ENCODE peak calls at places on chromosomes 13 and 19, in eight cellular contexts. L, J, D, A, S, Z, N and C are unnamed samples.

GRCh38 chr19:35757231-35757748 is 461 bp upstream of the HSPB6 start:
- DNase-seq in L (no peak), J (no peak), D (no peak), A (peak), S (no peak), Z (peak), N (peak), C (peak)

GRCh38 chr19:29548483-29549085 is 22.8 kb downstream of the VSTM2B start:
- DNase-seq in L (peak), J (no peak), D (no peak), A (no peak), S (no peak), Z (no peak), N (no peak), C (no peak)

GRCh38 chr19:50858896-50859295 is 4.2 kb downstream of the KLK3 start:
- DNase-seq in L (no peak), J (no peak), D (no peak), A (no peak), S (no peak), Z (no peak), N (no peak), C (no peak)

GRCh38 chr19:6007866-6008265 is 29.9 kb upstream of the RANBP3 start:
- DNase-seq in L (no peak), J (no peak), D (no peak), A (no peak), S (no peak), Z (no peak), N (no peak), C (no peak)

GRCh38 chr19:7358102-7358597 is 9.4 kb downstream of the ARHGEF18 start:
- DNase-seq in L (no peak), J (no peak), D (no peak), A (no peak), S (no peak), Z (no peak), N (no peak), C (no peak)

GRCh38 chr13:32309812-32310706 is 5.1 kb downstream of the ZAR1L start:
- DNase-seq in L (no peak), J (peak), D (no peak), A (no peak), S (peak), Z (no peak), N (peak), C (no peak)

GRCh38 chr13:110888390-110888789 is 26.5 kb downstream of the ANKRD10 start:
- DNase-seq in L (no peak), J (no peak), D (no peak), A (no peak), S (no peak), Z (no peak), N (no peak), C (no peak)

GRCh38 chr19:5155586-5156210 is 184.9 kb downstream of the PTPRS start:
- DNase-seq in L (no peak), J (no peak), D (no peak), A (no peak), S (no peak), Z (no peak), N (no peak), C (no peak)

GRCh38 chr19:35963514-35963913 is 27.3 kb downstream of the LRFN3 start:
- DNase-seq in L (no peak), J (no peak), D (peak), A (peak), S (no peak), Z (no peak), N (peak), C (no peak)

GRCh38 chr13:27921961-27922910 is 2.4 kb downstream of the PDX1 start:
- DNase-seq in L (no peak), J (no peak), D (no peak), A (no peak), S (no peak), Z (no peak), N (no peak), C (no peak)

GRCh38 chr19:27974082-27974513 is 1238.9 kb downstream of the UQCRFS1 start:
- DNase-seq in L (no peak), J (peak), D (no peak), A (peak), S (peak), Z (peak), N (peak), C (no peak)

GRCh38 chr13:102582256-102582655 is 14.5 kb upstream of the TPP2 start:
- DNase-seq in L (no peak), J (no peak), D (no peak), A (no peak), S (no peak), Z (no peak), N (no peak), C (no peak)

GRCh38 chr13:34772206-34772605 is 169.9 kb upstream of the NBEA start:
- DNase-seq in L (no peak), J (no peak), D (no peak), A (no peak), S (no peak), Z (no peak), N (no peak), C (no peak)

GRCh38 chr19:5801796-5802616 is 2.9 kb upstream of the NRTN start:
- DNase-seq in L (no peak), J (no peak), D (peak), A (no peak), S (no peak), Z (no peak), N (no peak), C (no peak)

GRCh38 chr19:6273701-6274601 is 5.8 kb downstream of the MLLT1 start:
- DNase-seq in L (peak), J (no peak), D (no peak), A (no peak), S (no peak), Z (peak), N (peak), C (peak)

DNA sequence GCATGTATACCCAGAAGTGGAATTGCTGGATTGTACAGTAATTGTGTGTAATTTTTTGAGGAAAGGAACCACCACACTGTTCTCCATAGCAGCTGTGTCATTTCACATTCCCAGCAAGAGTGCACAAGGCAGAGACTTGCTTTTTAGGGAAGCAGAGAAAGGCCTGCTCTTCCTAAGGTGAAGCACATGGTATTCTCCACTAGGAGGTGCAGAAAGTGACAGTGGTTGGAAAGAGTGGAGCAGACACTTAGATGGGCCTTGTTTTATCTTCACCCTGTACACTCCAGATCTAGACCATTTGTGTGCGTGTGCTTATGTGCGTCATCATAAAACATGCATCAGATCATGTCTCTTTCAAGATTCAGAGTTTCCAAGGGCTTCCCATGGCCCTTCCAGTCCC is 35.0 kb downstream of the FAM124A start:
- DNase-seq in L (no peak), J (no peak), D (no peak), A (no peak), S (no peak), Z (no peak), N (no peak), C (no peak)
- TF ChIP-seq CTCF in L (no peak), J (no peak), D (no peak), A (peak), S (no peak), Z (no peak), N (peak), C (no peak)

GRCh38 chr19:40530091-40530901 is 46.4 kb upstream of the SHKBP1 start:
- DNase-seq in L (no peak), J (no peak), D (no peak), A (no peak), S (peak), Z (peak), N (no peak), C (no peak)
- TF ChIP-seq CTCF in L (no peak), J (peak), D (peak), A (peak), S (peak), Z (peak), N (peak), C (no peak)

DNA sequence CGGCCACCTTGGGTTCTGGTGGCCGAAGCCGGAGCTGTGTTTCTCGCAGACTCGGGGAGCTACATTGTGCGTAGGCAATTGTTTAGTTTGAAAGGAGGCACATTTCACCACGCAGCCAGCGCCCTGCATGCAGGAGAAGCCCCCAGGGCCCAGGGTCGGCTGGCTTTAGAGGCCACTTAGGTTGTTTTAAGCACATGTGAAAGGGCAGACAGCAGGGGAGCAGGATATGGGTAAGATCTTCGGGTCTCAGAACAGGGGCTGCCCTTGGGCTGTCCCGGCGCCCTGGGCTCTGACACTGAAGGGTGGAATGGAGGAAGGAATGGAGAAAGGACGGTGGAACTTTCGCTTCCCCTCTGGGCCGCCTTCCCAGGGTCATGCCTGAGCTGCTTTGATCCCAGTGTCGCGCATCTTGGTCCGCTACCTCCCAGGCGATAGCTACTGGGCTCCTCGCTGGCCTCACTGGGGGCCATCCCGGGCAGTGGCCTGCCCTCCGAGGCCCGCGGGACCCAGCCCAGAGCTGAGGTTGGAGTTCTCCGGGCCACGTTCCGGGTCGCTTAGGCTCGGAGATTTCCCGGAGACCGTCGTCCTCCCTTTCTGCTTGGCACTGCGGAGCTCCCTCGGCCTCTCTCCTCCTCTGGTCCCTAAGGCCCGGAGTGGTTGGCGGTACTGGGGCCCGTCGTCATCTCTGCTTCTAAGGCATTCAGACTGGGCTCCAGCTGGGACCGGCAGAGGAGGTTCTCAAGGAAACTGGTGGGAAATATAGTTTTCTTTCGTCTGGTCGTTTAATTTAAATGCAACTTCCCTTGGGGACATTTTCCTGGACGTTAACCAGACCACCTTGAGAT is 4.3 kb upstream of the POU4F1 start:
- DNase-seq in L (no peak), J (no peak), D (no peak), A (no peak), S (no peak), Z (no peak), N (no peak), C (no peak)
- TF ChIP-seq CTCF in L (no peak), J (no peak), D (no peak), A (no peak), S (no peak), Z (no peak), N (no peak), C (no peak)

DNA sequence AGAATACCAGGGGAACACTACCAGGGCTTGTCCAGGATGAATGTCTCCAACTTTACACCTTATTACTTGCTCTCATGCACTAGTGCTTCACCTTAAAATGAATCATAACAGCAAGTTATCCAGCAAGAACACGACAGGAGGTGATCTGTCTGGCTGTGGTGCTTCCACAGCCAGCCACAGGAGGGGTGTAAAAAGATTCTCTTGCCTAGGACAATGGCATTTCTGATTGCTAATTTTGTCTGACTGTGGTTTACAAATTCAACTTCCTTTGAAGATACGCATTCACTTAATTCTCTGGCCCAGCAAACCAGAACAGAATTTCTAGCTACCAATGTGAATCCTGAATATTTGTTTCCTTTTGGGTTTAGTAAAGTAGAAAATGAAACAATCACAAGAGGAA is 23.1 kb upstream of the COG3 start:
- DNase-seq in L (no peak), J (peak), D (no peak), A (no peak), S (no peak), Z (no peak), N (peak), C (no peak)
- TF ChIP-seq CTCF in L (no peak), J (peak), D (peak), A (peak), S (peak), Z (no peak), N (peak), C (no peak)

DNA sequence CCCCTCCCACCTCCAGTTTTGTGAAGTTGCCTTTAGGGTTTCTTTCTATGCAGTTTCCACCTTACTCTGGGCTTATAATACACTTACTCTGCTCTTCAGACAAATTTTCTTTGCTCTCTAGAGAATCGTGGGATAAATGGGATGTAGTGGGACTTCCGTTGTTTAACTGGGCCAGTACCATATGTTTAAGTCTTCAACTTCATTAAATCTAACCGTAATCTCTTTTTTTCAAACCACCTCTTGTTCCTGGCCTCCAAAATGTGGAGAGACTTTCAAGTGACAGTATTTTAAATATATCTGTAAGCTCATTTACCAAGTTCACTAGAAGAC is 23.9 kb downstream of the IPO5 start:
- DNase-seq in L (no peak), J (no peak), D (no peak), A (no peak), S (no peak), Z (no peak), N (peak), C (no peak)
- TF ChIP-seq CTCF in L (no peak), J (no peak), D (no peak), A (no peak), S (no peak), Z (no peak), N (no peak), C (no peak)

GRCh38 chr13:91313103-91313502 is 34.4 kb upstream of the MIR17HG start:
- DNase-seq in L (no peak), J (peak), D (no peak), A (peak), S (peak), Z (no peak), N (peak), C (no peak)
- TF ChIP-seq CTCF in L (peak), J (peak), D (peak), A (peak), S (no peak), Z (peak), N (peak), C (peak)

GRCh38 chr19:13091400-13092161 is 11.1 kb downstream of the LYL1 start:
- DNase-seq in L (no peak), J (no peak), D (no peak), A (peak), S (no peak), Z (peak), N (no peak), C (no peak)
- TF ChIP-seq CTCF in L (peak), J (no peak), D (no peak), A (peak), S (no peak), Z (no peak), N (no peak), C (no peak)

DNA sequence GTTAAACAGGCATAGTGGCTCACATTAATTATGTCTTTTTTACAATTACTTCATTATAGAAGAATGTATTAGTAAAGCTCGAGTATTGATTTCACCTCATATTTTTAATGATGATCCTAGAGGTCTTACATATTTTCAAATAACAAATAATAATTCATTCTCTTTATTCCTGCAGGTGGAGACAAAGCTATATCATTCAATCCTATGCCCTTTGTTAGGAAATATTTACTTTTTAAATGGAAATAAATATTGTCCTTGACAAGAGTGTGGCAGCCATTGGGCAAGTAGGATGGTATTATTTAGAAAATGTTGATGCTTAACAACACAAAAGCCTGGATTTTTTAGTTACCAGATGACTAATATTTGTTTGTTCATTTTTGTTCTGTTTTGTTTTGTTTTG is 127.6 kb downstream of the COG6 start:
- DNase-seq in L (no peak), J (no peak), D (no peak), A (no peak), S (peak), Z (no peak), N (peak), C (no peak)
- TF ChIP-seq CTCF in L (no peak), J (no peak), D (no peak), A (no peak), S (peak), Z (no peak), N (peak), C (no peak)

GRCh38 chr13:38866649-38867048 is 124.0 kb downstream of the STOML3 start:
- DNase-seq in L (no peak), J (no peak), D (no peak), A (no peak), S (peak), Z (no peak), N (peak), C (no peak)
- TF ChIP-seq CTCF in L (no peak), J (no peak), D (no peak), A (peak), S (peak), Z (peak), N (peak), C (no peak)

DNA sequence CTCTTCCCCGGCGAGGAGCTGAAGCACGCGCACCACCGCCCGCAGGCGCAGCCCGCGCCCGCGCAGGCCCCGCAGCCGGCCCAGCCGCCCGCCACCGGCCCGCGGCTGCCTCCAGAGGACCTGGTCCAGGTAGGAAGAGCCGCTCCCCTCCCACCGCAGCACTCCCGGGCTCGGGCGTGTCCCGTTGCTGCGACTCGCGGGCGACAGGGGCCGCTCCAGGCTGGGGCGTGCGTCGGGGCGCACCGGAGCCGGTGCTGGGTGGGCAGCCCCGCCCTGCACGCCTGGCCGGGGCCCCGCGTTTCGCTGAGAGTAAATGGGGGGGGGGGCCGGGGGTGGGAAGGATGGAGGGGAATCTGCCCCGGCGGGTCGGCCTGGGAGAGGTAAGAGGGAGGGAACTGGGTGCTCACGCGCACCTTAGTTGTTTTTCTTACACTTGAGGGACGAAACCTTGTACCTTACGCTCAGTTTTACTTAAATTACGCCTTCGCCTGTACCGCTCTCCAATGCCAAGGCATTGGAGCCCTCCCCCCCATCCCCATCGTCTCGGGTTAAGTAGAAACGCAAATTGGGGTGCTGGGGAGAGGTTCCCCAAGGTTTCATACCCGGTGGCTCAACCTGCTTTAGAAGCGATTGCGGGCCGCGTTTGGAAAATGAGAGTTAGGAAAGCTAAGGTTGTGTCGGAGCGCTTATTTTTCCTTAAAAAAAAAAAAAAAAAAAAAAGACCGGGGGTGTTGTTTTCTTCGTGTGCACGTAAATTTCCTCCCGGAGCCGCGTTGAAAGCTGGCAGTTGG is 850 bp downstream of the KLF5 start:
- DNase-seq in L (peak), J (no peak), D (no peak), A (no peak), S (peak), Z (peak), N (peak), C (no peak)
- TF ChIP-seq CTCF in L (no peak), J (no peak), D (peak), A (peak), S (no peak), Z (no peak), N (no peak), C (no peak)